ENCODE peak calls at places on chromosomes 7 and 10, in nine cellular contexts. E is dorsolateral prefrontal cortex; T is stromal cell of bone marrow; H is fibroblast of lung; V is activated naive CD4-positive, alpha-beta T cell treated with Interleukin-2 at 50 U/mL for 16 hours; Z is Caki2; L is kidney tubule cell; K is mammary epithelial cell; A is LoVo. Y is an unnamed sample.

GRCh38 chr7:151249732-151250072 is 1.2 kb upstream of the SMARCD3 start:
- DNase-seq in E (no peak), T (no peak), H (peak), V (no peak), Z (peak), L (peak), K (no peak), A (no peak), Y (no peak)

GRCh38 chr7:39672176-39672575 is 48.8 kb downstream of the RALA start:
- DNase-seq in E (no peak), T (no peak), H (no peak), V (no peak), Z (no peak), L (no peak), K (no peak), A (no peak), Y (no peak)

GRCh38 chr7:32860096-32860495 is 31.5 kb downstream of the KBTBD2 start:
- DNase-seq in E (no peak), T (no peak), H (no peak), V (no peak), Z (no peak), L (no peak), K (no peak), A (no peak), Y (no peak)

GRCh38 chr10:82211331-82211730 is 336.3 kb downstream of the NRG3 start:
- DNase-seq in E (no peak), T (no peak), H (no peak), V (no peak), Z (no peak), L (no peak), K (no peak), A (no peak), Y (no peak)

GRCh38 chr7:18515067-18515466 is 19.5 kb downstream of the HDAC9 start:
- DNase-seq in E (no peak), T (no peak), H (peak), V (no peak), Z (no peak), L (peak), K (no peak), A (no peak), Y (no peak)

GRCh38 chr7:98816925-98817710 is 52.7 kb downstream of the TMEM130 start:
- DNase-seq in E (no peak), T (no peak), H (no peak), V (no peak), Z (no peak), L (no peak), K (no peak), A (no peak), Y (no peak)

GRCh38 chr7:107661081-107661864 is 645 bp downstream of the SLC26A4 start:
- DNase-seq in E (no peak), T (no peak), H (peak), V (peak), Z (peak), L (peak), K (peak), A (peak), Y (no peak)

GRCh38 chr10:88070080-88070880 is 206.9 kb downstream of the PTEN start:
- DNase-seq in E (no peak), T (peak), H (no peak), V (no peak), Z (no peak), L (no peak), K (no peak), A (no peak), Y (no peak)

GRCh38 chr10:860519-860918 is 71.0 kb downstream of the LARP4B start:
- DNase-seq in E (no peak), T (no peak), H (no peak), V (no peak), Z (no peak), L (no peak), K (no peak), A (no peak), Y (no peak)

GRCh38 chr10:24691113-24691512 is 32.6 kb downstream of the ARHGAP21 start:
- DNase-seq in E (no peak), T (peak), H (peak), V (no peak), Z (no peak), L (no peak), K (no peak), A (no peak), Y (no peak)

Y was measured in AG09319.